ENCODE peak calls at places on chromosomes 13 and 19, in eight cellular contexts. B, E, Z, C, R, J, H and K are unnamed samples. For H3K27me3, the result is how much of the 10 kb centered on the place peaks cover.

GRCh38 chr19:27735314-27735713 is 1477.6 kb downstream of the UQCRFS1 start:
- DNase-seq in E (no peak), C (no peak), H (no peak), Z (no peak), R (no peak), J (no peak), B (no peak), K (no peak)

GRCh38 chr13:93925976-93926375 is 553.5 kb downstream of the DCT start:
- DNase-seq in B (no peak), C (no peak), H (no peak), E (no peak), Z (no peak), R (no peak), J (no peak), K (no peak)

GRCh38 chr13:76879211-76879875 is 6.9 kb downstream of the KCTD12 start:
- DNase-seq in B (peak), J (peak), C (peak), Z (peak), H (peak), E (peak), R (peak), K (no peak)

GRCh38 chr19:34393031-34393430 is 11.2 kb upstream of the PDCD2L start:
- DNase-seq in R (no peak), C (no peak), B (no peak), H (no peak), J (no peak), Z (no peak), E (no peak), K (no peak)

GRCh38 chr13:39952244-39953233 is 297.1 kb downstream of the COG6 start:
- DNase-seq in B (no peak), Z (peak), H (no peak), J (no peak), R (no peak), E (no peak), C (peak), K (no peak)

GRCh38 chr19:14091086-14091884 is 734 bp upstream of the SAMD1 start:
- DNase-seq in Z (peak), C (peak), B (peak), E (peak), H (peak), R (no peak), J (no peak), K (peak)

GRCh38 chr19:38196245-38196837 is 27.7 kb downstream of the DPF1 start:
- DNase-seq in R (no peak), E (no peak), Z (no peak), B (no peak), J (no peak), C (no peak), H (no peak), K (no peak)

GRCh38 chr13:48909088-48909389 is 66.7 kb upstream of the FNDC3A start:
- DNase-seq in J (no peak), R (no peak), Z (no peak), H (no peak), B (no peak), E (no peak), C (no peak), K (no peak)

GRCh38 chr13:100542546-100543156 is 45.9 kb downstream of the GGACT start:
- DNase-seq in B (peak), Z (peak), C (peak), H (peak), J (no peak), R (peak), E (peak), K (no peak)

GRCh38 chr19:45873219-45873772 is 9.2 kb downstream of the FOXA3 start:
- DNase-seq in Z (no peak), C (no peak), R (no peak), E (no peak), B (no peak), J (no peak), H (no peak), K (no peak)

GRCh38 chr19:51086153-51086850 is 3.6 kb upstream of the KLK14 start:
- DNase-seq in C (no peak), Z (no peak), E (no peak), B (no peak), H (no peak), J (no peak), R (no peak), K (peak)

GRCh38 chr19:48123907-48124675 is 13.5 kb upstream of the PLA2G4C start:
- DNase-seq in E (no peak), Z (peak), B (no peak), H (peak), J (no peak), C (peak), R (no peak), K (no peak)

GRCh38 chr19:28737526-28737925 is 475.4 kb downstream of the UQCRFS1 start:
- DNase-seq in C (no peak), Z (no peak), B (no peak), R (no peak), E (no peak), H (no peak), J (no peak), K (no peak)
- H3K4me3 ChIP-seq in C (no peak), Z (no peak), B (no peak), R (no peak), E (no peak), H (no peak), J (no peak), K (no peak)

GRCh38 chr19:13043285-13043684 is 48.0 kb downstream of the NFIX start:
- DNase-seq in E (no peak), C (no peak), B (no peak), R (no peak), Z (no peak), H (no peak), J (no peak), K (no peak)
- H3K27me3 ChIP-seq in E (under half), C (under half), B (under half), R (under half), Z (under half), H (under half), J (under half), K (under half)

GRCh38 chr13:38871275-38871674 is 119.4 kb downstream of the STOML3 start:
- DNase-seq in J (no peak), C (no peak), E (no peak), B (no peak), Z (no peak), H (no peak), R (no peak), K (no peak)

GRCh38 chr13:38875186-38875875 is 115.3 kb downstream of the STOML3 start:
- DNase-seq in H (no peak), Z (no peak), J (no peak), B (no peak), R (no peak), C (no peak), E (no peak), K (no peak)

GRCh38 chr13:38868870-38869269 is 121.8 kb downstream of the STOML3 start:
- DNase-seq in J (no peak), B (no peak), E (no peak), R (no peak), C (no peak), H (no peak), Z (no peak), K (no peak)

GRCh38 chr13:38868399-38868798 is 122.2 kb downstream of the STOML3 start:
- DNase-seq in C (no peak), E (no peak), H (no peak), R (no peak), B (no peak), J (no peak), Z (no peak), K (no peak)

DNA sequence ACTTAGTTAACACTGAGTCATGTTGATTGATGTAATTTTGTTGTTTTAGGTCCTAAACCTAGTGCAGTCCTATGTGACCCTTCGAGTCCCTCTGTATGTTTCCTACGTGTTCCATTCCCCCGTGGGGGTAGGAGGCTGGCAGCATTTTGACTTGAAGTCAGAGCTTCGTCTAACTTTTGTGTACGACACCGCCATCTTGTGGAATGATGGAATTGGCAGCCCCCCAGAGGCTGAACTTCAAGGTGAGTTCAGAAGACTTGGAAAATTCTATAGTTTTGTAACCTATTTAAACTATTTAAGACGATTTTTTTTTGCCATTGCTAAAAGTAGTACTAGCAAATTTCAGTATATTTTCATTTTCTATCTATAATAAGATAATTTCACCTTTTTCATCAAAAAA is 117.9 kb downstream of the STOML3 start:
- DNase-seq in E (peak), C (peak), R (no peak), B (no peak), Z (peak), H (peak), J (no peak), K (peak)
- TF ChIP-seq CTCF in E (no peak), C (peak), R (peak), B (peak), Z (peak), H (peak), J (peak), K (peak)

GRCh38 chr19:55519461-55520311 is 17.2 kb downstream of the SBK2 start:
- DNase-seq in H (peak), J (no peak), C (peak), R (no peak), B (no peak), E (no peak), Z (peak), K (no peak)
- H3K4me3 ChIP-seq in H (no peak), J (no peak), C (no peak), R (no peak), B (no peak), E (no peak), Z (no peak), K (no peak)

DNA sequence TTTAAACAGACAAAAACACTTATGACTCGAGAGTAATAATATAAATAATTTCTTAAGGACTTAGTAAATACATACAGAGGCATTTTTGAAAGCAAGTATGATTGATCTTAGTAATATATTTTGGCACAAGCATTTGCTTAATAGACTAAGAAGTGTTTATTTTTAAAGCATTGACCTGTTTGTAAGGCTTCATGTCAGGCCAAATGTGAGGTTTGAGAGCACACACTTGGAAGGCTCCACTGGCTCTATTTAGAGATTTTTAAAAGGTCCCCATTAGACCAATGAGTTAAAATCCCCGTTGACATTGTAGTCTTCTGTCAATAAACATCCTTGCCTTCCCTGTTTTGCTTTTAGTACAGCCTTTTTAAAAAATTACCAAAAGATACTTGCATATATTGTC is 50.4 kb downstream of the ATP8A2 start:
- DNase-seq in J (no peak), H (no peak), R (no peak), C (no peak), B (no peak), Z (no peak), E (no peak), K (no peak)
- H3K27me3 ChIP-seq in J (under half), H (half or more), R (under half), C (under half), B (under half), Z (under half), E (under half), K (under half)

DNA sequence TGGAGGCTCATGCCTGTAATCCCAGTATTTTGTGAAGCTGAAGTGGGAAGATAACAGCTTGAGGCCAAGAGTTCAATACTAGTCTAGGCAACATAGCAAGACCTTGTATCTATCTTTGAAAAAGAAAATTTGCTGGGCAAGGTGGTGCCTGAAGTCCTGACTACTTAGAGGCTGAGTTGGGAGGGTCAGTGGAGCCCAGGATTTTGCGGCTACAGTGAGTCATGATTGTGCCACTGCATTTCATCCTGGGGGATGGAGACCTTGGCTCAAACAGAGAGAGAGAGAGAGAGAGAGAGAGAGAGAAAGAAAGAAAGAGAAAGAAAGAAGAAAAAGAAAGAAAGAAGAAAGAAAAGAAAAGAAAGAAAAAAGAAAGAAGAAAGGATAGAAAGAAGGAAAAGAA is 1872.3 kb upstream of the PCDH20 start:
- DNase-seq in C (no peak), J (no peak), Z (peak), E (no peak), H (no peak), R (no peak), B (no peak), K (no peak)
- TF ChIP-seq CTCF in C (no peak), J (no peak), Z (no peak), E (no peak), H (no peak), R (no peak), B (no peak), K (no peak)

GRCh38 chr19:2274185-2274711 is 7.7 kb downstream of the PEAK3 start:
- DNase-seq in H (no peak), E (no peak), Z (no peak), R (no peak), J (no peak), B (no peak), C (no peak), K (no peak)
- H3K4me3 ChIP-seq in H (no peak), E (peak), Z (no peak), R (peak), J (peak), B (no peak), C (no peak), K (no peak)

GRCh38 chr19:17348700-17349099 is 11.3 kb downstream of the GTPBP3 start:
- DNase-seq in B (no peak), Z (peak), C (peak), J (peak), R (no peak), H (peak), E (no peak), K (no peak)

GRCh38 chr19:17353386-17353785 is 16.0 kb downstream of the GTPBP3 start:
- DNase-seq in C (no peak), R (no peak), E (no peak), J (no peak), H (no peak), B (no peak), Z (no peak), K (no peak)

GRCh38 chr19:17352608-17353280 is 15.4 kb downstream of the GTPBP3 start:
- DNase-seq in R (no peak), E (no peak), Z (no peak), B (no peak), J (no peak), H (no peak), C (no peak), K (no peak)

GRCh38 chr19:17347877-17348276 is 10.5 kb downstream of the GTPBP3 start:
- DNase-seq in R (no peak), C (no peak), B (no peak), J (no peak), H (no peak), E (no peak), Z (no peak), K (no peak)

GRCh38 chr19:17351815-17352435 is 14.6 kb downstream of the GTPBP3 start:
- DNase-seq in E (no peak), B (no peak), Z (no peak), H (no peak), J (no peak), R (no peak), C (no peak), K (no peak)
- H3K27me3 ChIP-seq in E (under half), B (under half), Z (under half), H (under half), J (under half), R (under half), C (under half), K (under half)

GRCh38 chr19:7534531-7534980 is 961 bp upstream of the PNPLA6 start:
- DNase-seq in R (no peak), H (peak), C (peak), E (peak), Z (peak), J (peak), B (peak), K (no peak)
- TF ChIP-seq CTCF in R (no peak), H (peak), C (peak), E (no peak), Z (peak), J (no peak), B (no peak), K (no peak)

DNA sequence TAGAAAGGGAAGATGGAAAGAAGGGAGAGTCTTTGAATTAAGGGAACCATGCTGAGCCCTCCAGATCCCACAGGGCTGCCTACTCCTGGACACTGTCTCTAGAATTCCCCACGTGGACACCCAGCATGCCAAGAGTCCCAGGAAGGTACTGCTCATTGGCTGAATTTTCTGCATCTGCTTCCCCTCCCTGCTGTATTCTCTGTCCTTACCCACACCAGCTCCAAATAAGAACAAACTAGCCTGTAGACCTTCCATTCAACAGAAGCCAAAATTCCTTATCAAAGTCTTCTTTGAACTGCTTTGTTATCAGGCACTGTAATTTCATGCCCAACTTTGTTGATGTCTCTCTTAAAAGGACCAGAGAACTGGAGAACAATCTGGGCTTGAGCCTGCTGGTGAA is 305.9 kb upstream of the ARGLU1 start:
- DNase-seq in B (no peak), H (no peak), Z (no peak), R (no peak), J (no peak), E (no peak), C (no peak), K (no peak)
- H3K4me3 ChIP-seq in B (no peak), H (no peak), Z (no peak), R (no peak), J (no peak), E (no peak), C (no peak), K (no peak)